ENCODE peak calls at places on chromosomes 1 and 21, in five cellular contexts. I, T, A, E and G are unnamed samples. For H3K27me3, the result is how much of the 10 kb centered on the place peaks cover.

GRCh38 chr21:26840912-26841311 is 4.3 kb downstream of the ADAMTS1 start:
- DNase-seq in I (no peak), T (peak), A (no peak), E (peak), G (no peak)

GRCh38 chr1:206735553-206736031 is 35.0 kb upstream of the IL19 start:
- DNase-seq in I (no peak), T (no peak), A (no peak), E (peak), G (no peak)

GRCh38 chr1:86137458-86137857 is 19.1 kb downstream of the COL24A1 start:
- DNase-seq in I (no peak), T (no peak), A (no peak), E (peak), G (no peak)

GRCh38 chr1:224177356-224177999 is 5.6 kb upstream of the DEGS1 start:
- DNase-seq in I (no peak), T (no peak), A (no peak), E (no peak), G (no peak)

GRCh38 chr21:42513985-42514882 is 582 bp downstream of the SLC37A1 start:
- DNase-seq in I (peak), T (peak), A (peak), E (no peak), G (peak)

GRCh38 chr1:231885209-231885854 is 258.7 kb downstream of the DISC1 start:
- DNase-seq in I (no peak), T (no peak), A (no peak), E (peak), G (no peak)

GRCh38 chr1:176893625-176894352 is 270.7 kb downstream of the ASTN1 start:
- DNase-seq in I (no peak), T (no peak), A (no peak), E (no peak), G (no peak)

GRCh38 chr21:34809822-34810221 is 141.0 kb downstream of the CLIC6 start:
- DNase-seq in I (no peak), T (no peak), A (no peak), E (no peak), G (no peak)

GRCh38 chr1:221442056-221442455 is 299.8 kb downstream of the DUSP10 start:
- DNase-seq in I (no peak), T (no peak), A (no peak), E (no peak), G (no peak)

GRCh38 chr1:42953182-42954180 is 5.2 kb downstream of the SLC2A1 start:
- DNase-seq in I (no peak), T (no peak), A (no peak), E (no peak), G (peak)

GRCh38 chr1:28246427-28246832 is 10.5 kb downstream of the ATP5IF1 start:
- DNase-seq in I (no peak), T (no peak), A (no peak), E (peak), G (no peak)

GRCh38 chr1:25692560-25692959 is 76.0 kb downstream of the MAN1C1 start:
- DNase-seq in I (no peak), T (no peak), A (no peak), E (no peak), G (no peak)

GRCh38 chr1:47380699-47381098 is 35.4 kb upstream of the FOXE3 start:
- DNase-seq in I (no peak), T (no peak), A (no peak), E (no peak), G (no peak)

GRCh38 chr1:170680428-170680827 is 16.5 kb downstream of the PRRX1 start:
- DNase-seq in I (no peak), T (no peak), A (no peak), E (peak), G (no peak)

GRCh38 chr1:44919387-44919786 is 67.0 kb downstream of the EIF2B3 start:
- DNase-seq in I (no peak), T (no peak), A (no peak), E (no peak), G (no peak)

GRCh38 chr1:156497078-156497742 is 3.4 kb downstream of the MEF2D start:
- DNase-seq in I (no peak), T (peak), A (no peak), E (no peak), G (no peak)

GRCh38 chr1:156499703-156500577 is 635 bp downstream of the MEF2D start:
- DNase-seq in I (peak), T (peak), A (no peak), E (peak), G (peak)

GRCh38 chr1:156497743-156498446 is 2.7 kb downstream of the MEF2D start:
- DNase-seq in I (no peak), T (peak), A (no peak), E (no peak), G (peak)

GRCh38 chr1:156499194-156499702 is 1.3 kb downstream of the MEF2D start:
- DNase-seq in I (no peak), T (peak), A (peak), E (no peak), G (peak)

GRCh38 chr1:156498447-156499193 is 2.0 kb downstream of the MEF2D start:
- DNase-seq in I (peak), T (peak), A (peak), E (peak), G (peak)
- TF ChIP-seq POLR2A in I (peak), T (no peak), A (no peak), E (peak), G (peak)

GRCh38 chr1:17363351-17363750 is 8.6 kb upstream of the PADI6 start:
- DNase-seq in I (no peak), T (no peak), A (no peak), E (no peak), G (no peak)
- H3K27me3 ChIP-seq in I (under half), T (under half), A (under half), E (under half), G (under half)

DNA sequence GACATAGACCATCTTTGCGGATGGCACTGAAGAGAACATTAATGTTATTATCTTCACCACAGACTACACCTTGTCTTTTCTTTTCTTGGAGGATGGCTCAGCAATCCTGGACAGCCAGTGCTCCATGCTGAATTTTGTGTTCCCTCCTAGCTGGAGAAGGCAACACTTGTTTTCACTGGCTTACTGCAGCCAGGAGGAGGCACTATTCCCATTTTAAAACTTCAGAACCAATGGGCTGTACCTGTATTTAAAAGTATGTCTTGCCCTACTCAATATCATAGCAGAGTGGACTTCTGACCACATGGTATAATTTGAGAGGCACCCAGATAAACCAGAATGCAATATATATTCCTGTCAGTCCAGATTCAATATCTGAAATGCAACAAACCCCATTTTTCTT is 53.3 kb upstream of the POGK start:
- DNase-seq in I (no peak), T (no peak), A (no peak), E (no peak), G (no peak)
- TF ChIP-seq CTCF in I (peak), T (no peak), A (no peak), E (no peak), G (no peak)

DNA sequence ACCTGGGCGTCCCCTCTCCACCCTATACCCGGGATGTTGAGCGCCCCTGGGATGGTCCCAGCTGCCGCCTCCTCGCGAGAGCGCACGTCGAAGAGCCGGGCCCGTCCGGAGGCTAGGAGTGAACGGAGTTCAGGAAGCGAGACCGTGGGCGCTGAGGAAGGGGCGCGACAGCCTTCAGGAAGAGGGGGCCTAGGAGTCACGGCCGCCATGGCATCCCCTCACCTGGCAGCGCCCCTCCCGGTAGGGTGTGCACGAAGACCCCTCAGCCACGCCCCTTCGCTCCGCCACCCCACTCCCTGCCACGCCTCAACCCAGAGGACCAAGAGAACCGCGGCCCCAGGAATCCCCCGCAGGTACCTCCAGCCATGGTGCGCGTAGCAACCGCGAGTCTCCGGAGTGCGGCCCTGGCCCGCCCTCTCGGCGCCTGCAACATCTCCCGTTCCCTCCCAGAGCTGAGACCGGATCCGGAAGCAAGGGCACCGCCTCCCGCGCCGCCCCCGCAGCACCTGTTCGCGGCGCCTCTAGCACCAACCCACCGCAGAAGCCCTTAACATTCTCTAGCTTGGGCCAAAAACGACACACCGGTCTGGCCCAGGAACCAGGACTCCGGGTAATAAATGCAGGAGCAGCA is at the start of gene TSTD1:
- DNase-seq in I (peak), T (peak), A (peak), E (no peak), G (peak)
- TF ChIP-seq POLR2A in I (peak), T (no peak), A (no peak), E (no peak), G (peak)

GRCh38 chr1:75131593-75132420 is 2.4 kb upstream of the LHX8 start:
- DNase-seq in I (no peak), T (no peak), A (no peak), E (no peak), G (no peak)

GRCh38 chr1:75132421-75133381 is 1.5 kb upstream of the LHX8 start:
- DNase-seq in I (no peak), T (no peak), A (no peak), E (no peak), G (no peak)

GRCh38 chr1:75129660-75130311 is 4.4 kb upstream of the LHX8 start:
- DNase-seq in I (no peak), T (no peak), A (no peak), E (no peak), G (no peak)

GRCh38 chr1:75130312-75130677 is 3.9 kb upstream of the LHX8 start:
- DNase-seq in I (no peak), T (no peak), A (no peak), E (no peak), G (no peak)

DNA sequence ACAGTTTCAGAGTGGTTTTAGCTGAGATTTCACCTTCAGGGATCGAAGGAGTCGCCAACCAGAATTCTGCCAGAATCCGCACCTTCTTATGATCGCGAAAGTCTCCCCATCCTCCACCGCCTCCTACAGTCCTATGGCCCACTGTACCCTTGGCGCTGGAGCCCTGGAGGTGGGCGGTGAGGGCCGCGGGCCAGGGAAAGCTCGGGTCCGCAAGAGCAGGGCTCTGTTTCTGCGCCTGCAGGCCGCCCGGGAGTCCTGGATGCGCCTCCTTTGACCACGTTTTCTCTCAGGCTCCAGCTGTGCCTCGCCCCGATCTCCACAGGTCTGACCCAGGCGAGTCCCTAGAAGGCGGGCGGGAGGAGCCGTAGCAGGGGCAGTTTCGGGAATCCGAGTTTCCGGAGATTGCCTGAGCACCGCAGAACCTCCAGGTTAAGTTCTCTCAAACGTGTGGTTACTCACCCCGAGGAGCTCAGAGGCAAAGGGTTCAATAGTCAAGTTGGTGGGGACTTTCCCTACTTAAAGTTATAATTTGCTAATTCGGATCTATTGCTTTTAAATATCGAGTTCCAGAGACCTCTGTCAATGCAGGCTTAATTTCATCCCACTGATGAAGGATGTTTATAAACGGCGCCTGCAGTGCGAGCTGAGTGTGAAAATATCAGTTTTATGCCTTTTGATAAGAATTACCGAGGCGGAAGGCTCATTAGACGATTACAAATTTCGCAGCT is 3.2 kb upstream of the LHX8 start:
- DNase-seq in I (no peak), T (no peak), A (no peak), E (no peak), G (no peak)
- H3K27me3 ChIP-seq in I (half or more), T (half or more), A (under half), E (half or more), G (half or more)